ENCODE peak calls at places on chromosomes 4 and X, in five cellular contexts. Z, G, D, J and F are unnamed samples.
A peak's percentile ranks its signal among the peaks of the same experiment; 100 is the strongest.

GRCh38 chr4:37434469-37434868 is 189.9 kb downstream of the NWD2 start:
- DNase-seq in Z (peak; percentile 32), G (no peak), D (no peak), J (no peak), F (no peak)

GRCh38 chr4:73867783-73868182 is 1.4 kb upstream of the CXCL1 start:
- DNase-seq in Z (peak; percentile 59), G (no peak), D (no peak), J (no peak), F (no peak)

GRCh38 chr4:1251773-1252066 is 2.8 kb upstream of the CTBP1 start:
- DNase-seq in Z (no peak), G (no peak), D (no peak), J (no peak), F (no peak)

GRCh38 chr4:64417974-64418373 is 8.7 kb upstream of the TECRL start:
- DNase-seq in Z (no peak), G (no peak), D (peak; percentile 54), J (no peak), F (no peak)

GRCh38 chrX:10326578-10326977 is 169.8 kb downstream of the CLCN4 start:
- DNase-seq in Z (no peak), G (no peak), D (peak; percentile 3), J (no peak), F (peak; percentile 10)

GRCh38 chr4:119632216-119632615 is 3.6 kb upstream of the PDE5A start:
- DNase-seq in Z (no peak), G (no peak), D (no peak), J (no peak), F (no peak)

GRCh38 chr4:2062168-2062807 is 3.2 kb downstream of the NAT8L start:
- DNase-seq in Z (no peak), G (no peak), D (no peak), J (no peak), F (no peak)

GRCh38 chrX:28205126-28205525 is 223.9 kb upstream of the DCAF8L1 start:
- DNase-seq in Z (no peak), G (no peak), D (no peak), J (no peak), F (no peak)

GRCh38 chr4:105878668-105879067 is 16.6 kb upstream of the NPNT start:
- DNase-seq in Z (no peak), G (no peak), D (no peak), J (no peak), F (no peak)
- H3K27ac ChIP-seq in Z (no peak overlapping the region), G (no peak overlapping the region), D (no peak overlapping the region), J (no peak overlapping the region), F (no peak overlapping the region)

DNA sequence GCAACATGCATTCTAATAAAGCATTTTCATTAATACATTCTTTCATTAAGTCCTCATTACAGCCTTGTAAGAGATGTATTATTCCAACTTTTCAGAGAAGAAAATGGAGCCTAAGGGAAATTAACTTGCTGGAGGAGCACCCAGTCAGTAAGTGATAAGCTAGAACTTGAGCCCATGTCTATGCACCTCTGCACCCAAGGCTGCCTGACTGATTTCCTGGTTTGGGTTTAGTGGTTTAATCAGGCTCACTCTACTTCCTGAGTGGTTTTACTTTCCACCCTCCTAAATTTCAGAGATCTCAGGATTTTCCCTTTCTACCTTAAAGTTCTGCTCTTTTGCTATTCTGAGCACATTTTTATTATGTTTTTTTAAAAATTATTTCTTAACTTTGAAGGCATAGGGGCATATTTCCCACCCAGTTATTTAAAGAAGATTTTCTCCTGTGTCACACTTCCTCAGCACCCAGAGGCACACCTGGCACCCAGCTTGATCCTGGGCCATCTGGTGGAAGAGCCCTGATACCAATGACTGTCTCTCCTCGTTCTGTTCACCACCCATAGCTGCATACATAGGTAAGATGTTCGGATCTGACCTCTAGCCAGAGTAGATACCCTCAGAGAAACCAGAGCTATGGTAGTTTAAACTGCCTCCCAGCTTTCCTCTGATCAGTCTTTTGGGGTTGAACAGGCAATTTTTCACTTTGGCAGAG is 10.4 kb downstream of the CORIN start:
- DNase-seq in Z (no peak), G (no peak), D (no peak), J (no peak), F (no peak)
- H3K27ac ChIP-seq in Z (no peak overlapping the region), G (no peak overlapping the region), D (peak overlapping the region; percentile 1), J (no peak overlapping the region), F (no peak overlapping the region)

DNA sequence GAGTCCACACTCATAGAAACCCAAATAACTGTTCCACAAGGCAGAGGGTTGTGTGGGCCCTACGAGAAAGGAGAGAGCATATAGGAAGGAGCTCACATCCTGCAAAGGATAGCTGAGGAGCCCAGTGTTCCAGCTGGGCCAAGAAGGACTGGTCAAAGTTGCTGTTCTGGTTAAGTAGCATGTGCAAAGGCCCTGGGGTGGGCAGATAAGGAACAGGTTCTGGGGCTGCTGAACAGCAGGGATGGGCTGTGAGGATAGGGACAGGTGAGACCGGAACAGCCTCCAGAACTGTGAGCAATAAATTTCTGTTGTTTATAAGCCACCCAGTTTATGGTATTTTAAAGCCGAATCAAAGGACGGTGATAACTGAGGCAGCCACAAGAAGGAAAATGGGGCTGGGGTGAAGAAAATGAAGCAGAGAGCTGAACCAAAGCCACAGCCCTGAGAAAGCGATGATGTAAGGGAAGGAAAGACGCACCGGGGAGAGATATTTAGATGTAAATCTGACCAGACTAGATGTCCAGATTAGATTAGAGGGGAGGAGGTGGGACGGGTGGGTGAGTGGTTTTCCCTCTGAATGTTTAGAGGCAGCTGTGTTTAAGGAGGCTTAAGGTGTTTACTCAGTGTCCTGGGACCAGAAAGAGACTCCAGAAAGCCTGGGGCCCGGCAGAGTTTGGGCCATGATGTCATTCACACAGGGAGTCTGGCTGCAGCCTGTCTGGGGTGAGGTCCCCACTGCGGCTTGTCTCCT is 180.8 kb upstream of the BCOR start:
- DNase-seq in Z (no peak), G (no peak), D (no peak), J (no peak), F (no peak)
- H3K27ac ChIP-seq in Z (no peak overlapping the region), G (no peak overlapping the region), D (no peak overlapping the region), J (no peak overlapping the region), F (no peak overlapping the region)

DNA sequence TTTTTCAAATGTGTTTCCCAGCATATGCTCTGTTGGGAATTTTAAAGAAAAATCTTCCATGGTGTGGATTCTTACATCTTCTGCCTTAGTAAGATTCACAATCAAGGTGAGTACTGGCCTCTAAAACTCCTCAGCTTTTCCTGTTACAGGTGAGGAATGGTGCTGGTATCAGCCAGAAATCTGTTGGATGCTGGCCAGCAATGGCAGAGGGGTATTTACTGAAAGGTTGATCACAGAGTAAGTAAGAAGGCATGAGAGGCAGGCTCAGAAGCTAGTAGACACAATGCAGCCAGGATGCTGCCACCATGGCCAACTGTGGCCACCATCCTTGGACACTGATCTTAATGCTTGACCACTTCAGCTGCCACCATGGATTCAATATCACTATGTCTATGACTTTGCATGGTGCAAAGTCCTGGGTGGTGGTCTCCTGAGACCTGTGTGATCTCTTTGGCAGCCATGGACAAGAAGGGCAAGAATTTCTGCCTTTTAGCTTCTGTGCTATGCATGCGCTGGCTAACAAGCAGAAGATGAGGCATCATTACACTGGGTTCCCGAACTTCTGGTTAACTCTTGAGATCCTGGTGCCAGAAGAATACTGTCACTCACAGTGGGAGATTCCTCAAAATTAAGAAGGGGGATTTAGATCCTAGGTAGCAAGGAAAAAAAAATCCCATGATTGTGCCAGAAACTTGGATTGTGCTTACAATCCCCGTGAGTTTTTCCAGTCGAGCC is 60.2 kb downstream of the CHRNA9 start:
- DNase-seq in Z (no peak), G (no peak), D (no peak), J (no peak), F (no peak)
- H3K27ac ChIP-seq in Z (no peak overlapping the region), G (peak overlapping the region; percentile 56), D (no peak overlapping the region), J (no peak overlapping the region), F (no peak overlapping the region)

GRCh38 chr4:153000068-153000420 is 63.9 kb downstream of the FHDC1 start:
- DNase-seq in Z (no peak), G (no peak), D (no peak), J (no peak), F (no peak)

GRCh38 chr4:152997771-152998487 is 61.8 kb downstream of the FHDC1 start:
- DNase-seq in Z (no peak), G (peak; percentile 82), D (no peak), J (no peak), F (no peak)

GRCh38 chr4:152997235-152997735 is 61.2 kb downstream of the FHDC1 start:
- DNase-seq in Z (no peak), G (no peak), D (no peak), J (no peak), F (no peak)

GRCh38 chr4:152999376-153000067 is 63.4 kb downstream of the FHDC1 start:
- DNase-seq in Z (no peak), G (no peak), D (no peak), J (no peak), F (no peak)

GRCh38 chr4:152998861-152999260 is 62.7 kb downstream of the FHDC1 start:
- DNase-seq in Z (no peak), G (no peak), D (no peak), J (no peak), F (no peak)
- H3K27ac ChIP-seq in Z (no peak overlapping the region), G (no peak overlapping the region), D (no peak overlapping the region), J (no peak overlapping the region), F (no peak overlapping the region)

GRCh38 chr4:169922632-169923276 is 103.4 kb downstream of the MFAP3L start:
- DNase-seq in Z (no peak), G (no peak), D (no peak), J (no peak), F (no peak)

GRCh38 chr4:169925678-169926077 is 100.5 kb downstream of the MFAP3L start:
- DNase-seq in Z (no peak), G (no peak), D (no peak), J (no peak), F (no peak)

GRCh38 chr4:169921732-169922131 is 104.5 kb downstream of the MFAP3L start:
- DNase-seq in Z (no peak), G (no peak), D (no peak), J (no peak), F (no peak)

GRCh38 chr4:169915545-169915944 is 110.7 kb downstream of the MFAP3L start:
- DNase-seq in Z (no peak), G (no peak), D (no peak), J (no peak), F (no peak)

DNA sequence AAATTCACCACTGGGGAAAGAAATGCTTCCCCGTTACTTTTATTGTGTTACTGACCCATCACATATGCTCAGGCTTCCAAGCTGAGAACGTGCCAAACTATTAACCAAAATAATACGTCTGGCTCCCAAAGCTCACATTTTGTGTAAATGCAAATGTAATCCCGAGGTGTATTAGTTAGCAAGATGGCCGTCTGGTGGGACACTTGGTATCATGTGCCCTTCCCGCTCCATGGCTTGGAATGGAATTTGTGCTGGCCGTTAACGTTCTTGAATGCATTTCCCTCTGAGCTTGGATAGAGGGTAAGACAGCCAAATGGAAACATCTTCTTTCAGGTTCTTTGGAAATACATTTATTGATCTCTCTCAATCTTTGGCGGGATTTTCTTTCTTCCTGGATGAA is 105.0 kb downstream of the MFAP3L start:
- DNase-seq in Z (no peak), G (no peak), D (no peak), J (no peak), F (no peak)
- H3K27ac ChIP-seq in Z (no peak overlapping the region), G (no peak overlapping the region), D (no peak overlapping the region), J (no peak overlapping the region), F (no peak overlapping the region)